ENCODE peak calls at places on chromosomes 16 and 17, in nine cellular contexts. One of them, this sample, is unnamed.

GRCh38 chr17:68125471-68125870 is 89.9 kb downstream of the KPNA2 start:
- DNase-seq in mammary epithelial cell: no peak
- DNase-seq in cardiac muscle cell: no peak
- DNase-seq in H9: no peak
- DNase-seq in GM12865: no peak
- DNase-seq in right atrium auricular region: no peak
- DNase-seq in right lobe of liver: no peak
- DNase-seq in PC-9: no peak
- DNase-seq in adrenal gland: no peak
- DNase-seq in this sample: no peak

GRCh38 chr16:29775742-29776408 is 2.2 kb upstream of the ZG16 start:
- DNase-seq in mammary epithelial cell: peak; percentile 70
- DNase-seq in cardiac muscle cell: peak; percentile 57
- DNase-seq in H9: no peak
- DNase-seq in GM12865: no peak
- DNase-seq in right atrium auricular region: no peak
- DNase-seq in right lobe of liver: no peak
- DNase-seq in PC-9: peak; percentile 71
- DNase-seq in adrenal gland: no peak
- DNase-seq in this sample: no peak

GRCh38 chr17:5526821-5527598 is 40.6 kb downstream of the MIS12 start:
- DNase-seq in mammary epithelial cell: peak; percentile 89
- DNase-seq in cardiac muscle cell: peak; percentile 90
- DNase-seq in H9: no peak
- DNase-seq in GM12865: peak; percentile 2
- DNase-seq in right atrium auricular region: peak; percentile 91
- DNase-seq in right lobe of liver: no peak
- DNase-seq in PC-9: peak; percentile 69
- DNase-seq in adrenal gland: peak; percentile 94
- DNase-seq in this sample: peak; percentile 61

GRCh38 chr17:45584092-45585036 is 93.8 kb upstream of the PLEKHM1 start:
- DNase-seq in mammary epithelial cell: peak; percentile 85
- DNase-seq in cardiac muscle cell: peak; percentile 57
- DNase-seq in H9: peak; percentile 81
- DNase-seq in GM12865: peak; percentile 94
- DNase-seq in right atrium auricular region: no peak
- DNase-seq in right lobe of liver: peak; percentile 84
- DNase-seq in PC-9: peak; percentile 60
- DNase-seq in adrenal gland: peak; percentile 49
- DNase-seq in this sample: peak; percentile 80

GRCh38 chr16:75648265-75649076 is 898 bp downstream of the TERF2IP start:
- DNase-seq in mammary epithelial cell: peak; percentile 64
- DNase-seq in cardiac muscle cell: peak; percentile 74
- DNase-seq in H9: peak; percentile 81
- DNase-seq in GM12865: peak; percentile 85
- DNase-seq in right atrium auricular region: peak; percentile 86
- DNase-seq in right lobe of liver: peak; percentile 83
- DNase-seq in PC-9: peak; percentile 56
- DNase-seq in adrenal gland: peak; percentile 78
- DNase-seq in this sample: peak; percentile 81

GRCh38 chr16:12260647-12261262 is 284.2 kb downstream of the SNX29 start:
- DNase-seq in mammary epithelial cell: no peak
- DNase-seq in cardiac muscle cell: peak; percentile 50
- DNase-seq in H9: peak; percentile 85
- DNase-seq in GM12865: no peak
- DNase-seq in right atrium auricular region: no peak
- DNase-seq in right lobe of liver: no peak
- DNase-seq in PC-9: no peak
- DNase-seq in adrenal gland: no peak
- DNase-seq in this sample: no peak

GRCh38 chr17:63523256-63523869 is at the start of gene KCNH6:
- DNase-seq in mammary epithelial cell: no peak
- DNase-seq in cardiac muscle cell: peak; percentile 3
- DNase-seq in H9: no peak
- DNase-seq in GM12865: no peak
- DNase-seq in right atrium auricular region: no peak
- DNase-seq in right lobe of liver: no peak
- DNase-seq in PC-9: no peak
- DNase-seq in adrenal gland: no peak
- DNase-seq in this sample: no peak

GRCh38 chr16:86569843-86570447 is 3.3 kb downstream of the FOXC2 start:
- DNase-seq in mammary epithelial cell: no peak
- DNase-seq in cardiac muscle cell: no peak
- DNase-seq in H9: no peak
- DNase-seq in GM12865: no peak
- DNase-seq in right atrium auricular region: no peak
- DNase-seq in right lobe of liver: no peak
- DNase-seq in PC-9: no peak
- DNase-seq in adrenal gland: no peak
- DNase-seq in this sample: no peak

GRCh38 chr17:17739388-17740066 is 58.3 kb downstream of the RAI1 start:
- DNase-seq in mammary epithelial cell: peak; percentile 42
- DNase-seq in cardiac muscle cell: peak; percentile 51
- DNase-seq in H9: no peak
- DNase-seq in GM12865: no peak
- DNase-seq in right atrium auricular region: no peak
- DNase-seq in right lobe of liver: no peak
- DNase-seq in PC-9: peak; percentile 37
- DNase-seq in adrenal gland: peak; percentile 61
- DNase-seq in this sample: no peak

GRCh38 chr16:16033208-16033717 is 83.8 kb downstream of the ABCC1 start:
- DNase-seq in mammary epithelial cell: no peak
- DNase-seq in cardiac muscle cell: no peak
- DNase-seq in H9: no peak
- DNase-seq in GM12865: peak; percentile 49
- DNase-seq in right atrium auricular region: no peak
- DNase-seq in right lobe of liver: no peak
- DNase-seq in PC-9: no peak
- DNase-seq in adrenal gland: no peak
- DNase-seq in this sample: peak; percentile 39

GRCh38 chr16:10609410-10609774 is 29.0 kb upstream of the EMP2 start:
- DNase-seq in mammary epithelial cell: no peak
- DNase-seq in cardiac muscle cell: peak; percentile 69
- DNase-seq in H9: no peak
- DNase-seq in GM12865: no peak
- DNase-seq in right atrium auricular region: no peak
- DNase-seq in right lobe of liver: no peak
- DNase-seq in PC-9: no peak
- DNase-seq in adrenal gland: no peak
- DNase-seq in this sample: no peak

GRCh38 chr17:57963149-57963511 is 7.9 kb upstream of the CUEDC1 start:
- DNase-seq in mammary epithelial cell: no peak
- DNase-seq in cardiac muscle cell: no peak
- DNase-seq in H9: no peak
- DNase-seq in GM12865: no peak
- DNase-seq in right atrium auricular region: no peak
- DNase-seq in right lobe of liver: no peak
- DNase-seq in PC-9: no peak
- DNase-seq in adrenal gland: no peak
- DNase-seq in this sample: no peak

GRCh38 chr17:45752246-45752645 is 31.9 kb upstream of the CRHR1 start:
- DNase-seq in mammary epithelial cell: no peak
- DNase-seq in cardiac muscle cell: no peak
- DNase-seq in H9: no peak
- DNase-seq in GM12865: no peak
- DNase-seq in right atrium auricular region: no peak
- DNase-seq in right lobe of liver: no peak
- DNase-seq in PC-9: no peak
- DNase-seq in adrenal gland: no peak
- DNase-seq in this sample: no peak

GRCh38 chr16:764848-765487 is 4.4 kb downstream of the MSLN start:
- DNase-seq in mammary epithelial cell: no peak
- DNase-seq in cardiac muscle cell: no peak
- DNase-seq in H9: no peak
- DNase-seq in GM12865: no peak
- DNase-seq in right atrium auricular region: no peak
- DNase-seq in right lobe of liver: peak; percentile 50
- DNase-seq in PC-9: no peak
- DNase-seq in adrenal gland: no peak
- DNase-seq in this sample: no peak

GRCh38 chr16:30934827-30935557 is 11.6 kb downstream of the FBXL19 start:
- DNase-seq in mammary epithelial cell: peak; percentile 26
- DNase-seq in cardiac muscle cell: peak; percentile 53
- DNase-seq in H9: peak; percentile 87
- DNase-seq in GM12865: peak; percentile 43
- DNase-seq in right atrium auricular region: no peak
- DNase-seq in right lobe of liver: no peak
- DNase-seq in PC-9: peak; percentile 57
- DNase-seq in adrenal gland: peak; percentile 81
- DNase-seq in this sample: peak; percentile 48

GRCh38 chr16:15915555-15916081 is 27.2 kb upstream of the CEP20 start:
- DNase-seq in mammary epithelial cell: no peak
- DNase-seq in cardiac muscle cell: no peak
- DNase-seq in H9: no peak
- DNase-seq in GM12865: no peak
- DNase-seq in right atrium auricular region: no peak
- DNase-seq in right lobe of liver: no peak
- DNase-seq in PC-9: no peak
- DNase-seq in adrenal gland: no peak
- DNase-seq in this sample: no peak

GRCh38 chr16:1297413-1297773 is 12.0 kb upstream of the UBE2I start:
- DNase-seq in mammary epithelial cell: no peak
- DNase-seq in cardiac muscle cell: no peak
- DNase-seq in H9: no peak
- DNase-seq in GM12865: no peak
- DNase-seq in right atrium auricular region: no peak
- DNase-seq in right lobe of liver: no peak
- DNase-seq in PC-9: no peak
- DNase-seq in adrenal gland: no peak
- DNase-seq in this sample: no peak

GRCh38 chr16:81310045-81310644 is 4.6 kb upstream of the GAN start:
- DNase-seq in mammary epithelial cell: no peak
- DNase-seq in cardiac muscle cell: no peak
- DNase-seq in H9: no peak
- DNase-seq in GM12865: no peak
- DNase-seq in right atrium auricular region: no peak
- DNase-seq in right lobe of liver: no peak
- DNase-seq in PC-9: no peak
- DNase-seq in adrenal gland: peak; percentile 20
- DNase-seq in this sample: no peak

GRCh38 chr16:49513040-49513439 is 139.4 kb downstream of the C16orf78 start:
- DNase-seq in mammary epithelial cell: no peak
- DNase-seq in cardiac muscle cell: no peak
- DNase-seq in H9: peak; percentile 64
- DNase-seq in GM12865: peak; percentile 56
- DNase-seq in right atrium auricular region: no peak
- DNase-seq in right lobe of liver: no peak
- DNase-seq in PC-9: no peak
- DNase-seq in adrenal gland: no peak
- DNase-seq in this sample: no peak
- TF ChIP-seq CTCF in mammary epithelial cell: no peak
- TF ChIP-seq CTCF in cardiac muscle cell: no peak
- TF ChIP-seq CTCF in H9: peak; percentile 58
- TF ChIP-seq CTCF in GM12865: peak; percentile 30
- TF ChIP-seq CTCF in right atrium auricular region: peak; percentile 31
- TF ChIP-seq CTCF in right lobe of liver: no peak
- TF ChIP-seq CTCF in PC-9: no peak
- TF ChIP-seq CTCF in adrenal gland: no peak
- TF ChIP-seq CTCF in this sample: peak; percentile 20

GRCh38 chr17:73013816-73014663 is 78.4 kb downstream of the SLC39A11 start:
- DNase-seq in mammary epithelial cell: no peak
- DNase-seq in cardiac muscle cell: no peak
- DNase-seq in H9: no peak
- DNase-seq in GM12865: no peak
- DNase-seq in right atrium auricular region: no peak
- DNase-seq in right lobe of liver: no peak
- DNase-seq in PC-9: peak; percentile 5
- DNase-seq in adrenal gland: no peak
- DNase-seq in this sample: no peak
- TF ChIP-seq CTCF in mammary epithelial cell: no peak
- TF ChIP-seq CTCF in cardiac muscle cell: no peak
- TF ChIP-seq CTCF in H9: no peak
- TF ChIP-seq CTCF in GM12865: no peak
- TF ChIP-seq CTCF in right atrium auricular region: no peak
- TF ChIP-seq CTCF in right lobe of liver: no peak
- TF ChIP-seq CTCF in PC-9: peak; percentile 13
- TF ChIP-seq CTCF in adrenal gland: no peak
- TF ChIP-seq CTCF in this sample: no peak

DNA sequence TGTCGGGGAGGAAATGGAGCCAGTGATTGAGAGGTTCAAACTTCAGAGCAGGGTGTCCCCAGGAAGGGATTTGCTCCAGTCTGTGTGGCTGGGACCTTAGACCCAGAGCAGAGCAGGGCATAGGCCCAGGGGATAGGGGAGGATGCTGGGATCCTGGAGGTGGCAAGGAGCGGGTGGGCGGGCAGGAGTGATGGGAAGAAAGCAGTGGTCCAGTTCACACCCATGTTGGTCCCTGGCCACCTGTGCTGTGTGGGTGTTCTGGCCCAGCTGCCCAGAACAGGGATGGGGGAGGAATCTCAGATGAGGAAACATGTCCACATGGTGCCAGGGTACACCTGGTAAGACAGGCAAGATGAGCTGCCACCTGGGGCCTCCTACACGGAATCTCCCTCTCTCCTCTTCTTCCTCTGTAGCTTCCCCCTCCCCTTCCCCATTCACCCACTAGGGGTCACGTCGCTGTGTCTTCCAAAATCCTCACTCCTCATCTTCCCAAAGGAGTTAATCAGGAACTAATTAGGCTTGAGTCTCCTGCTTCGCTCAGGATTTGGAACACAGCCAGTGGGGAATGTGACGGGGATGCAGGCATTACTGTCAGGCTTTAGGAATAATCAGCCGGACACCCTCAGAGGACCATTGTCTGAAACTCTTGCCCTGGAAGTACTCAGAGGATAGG is 2.3 kb downstream of the BEAN1 start:
- DNase-seq in mammary epithelial cell: no peak
- DNase-seq in cardiac muscle cell: no peak
- DNase-seq in H9: no peak
- DNase-seq in GM12865: no peak
- DNase-seq in right atrium auricular region: no peak
- DNase-seq in right lobe of liver: no peak
- DNase-seq in PC-9: no peak
- DNase-seq in adrenal gland: no peak
- DNase-seq in this sample: no peak
- TF ChIP-seq CTCF in mammary epithelial cell: no peak
- TF ChIP-seq CTCF in cardiac muscle cell: no peak
- TF ChIP-seq CTCF in H9: peak; percentile 41
- TF ChIP-seq CTCF in GM12865: no peak
- TF ChIP-seq CTCF in right atrium auricular region: no peak
- TF ChIP-seq CTCF in right lobe of liver: no peak
- TF ChIP-seq CTCF in PC-9: no peak
- TF ChIP-seq CTCF in adrenal gland: no peak
- TF ChIP-seq CTCF in this sample: no peak

GRCh38 chr16:23149267-23149992 is at the start of gene USP31:
- DNase-seq in mammary epithelial cell: peak; percentile 98
- DNase-seq in cardiac muscle cell: peak; percentile 98
- DNase-seq in H9: peak; percentile 97
- DNase-seq in GM12865: peak; percentile 96
- DNase-seq in right atrium auricular region: peak; percentile 95
- DNase-seq in right lobe of liver: peak; percentile 97
- DNase-seq in PC-9: peak; percentile 98
- DNase-seq in adrenal gland: peak; percentile 95
- DNase-seq in this sample: peak; percentile 92
- TF ChIP-seq CTCF in mammary epithelial cell: no peak
- TF ChIP-seq CTCF in cardiac muscle cell: no peak
- TF ChIP-seq CTCF in H9: no peak
- TF ChIP-seq CTCF in GM12865: no peak
- TF ChIP-seq CTCF in right atrium auricular region: no peak
- TF ChIP-seq CTCF in right lobe of liver: no peak
- TF ChIP-seq CTCF in PC-9: no peak
- TF ChIP-seq CTCF in adrenal gland: no peak
- TF ChIP-seq CTCF in this sample: no peak

GRCh38 chr16:58018803-58019202 is 6.8 kb upstream of the MMP15 start:
- DNase-seq in mammary epithelial cell: no peak
- DNase-seq in cardiac muscle cell: no peak
- DNase-seq in H9: peak; percentile 70
- DNase-seq in GM12865: no peak
- DNase-seq in right atrium auricular region: no peak
- DNase-seq in right lobe of liver: no peak
- DNase-seq in PC-9: no peak
- DNase-seq in adrenal gland: no peak
- DNase-seq in this sample: no peak
- TF ChIP-seq CTCF in mammary epithelial cell: no peak
- TF ChIP-seq CTCF in cardiac muscle cell: no peak
- TF ChIP-seq CTCF in H9: peak; percentile 61
- TF ChIP-seq CTCF in GM12865: no peak
- TF ChIP-seq CTCF in right atrium auricular region: peak; percentile 10
- TF ChIP-seq CTCF in right lobe of liver: no peak
- TF ChIP-seq CTCF in PC-9: no peak
- TF ChIP-seq CTCF in adrenal gland: no peak
- TF ChIP-seq CTCF in this sample: no peak

This sample was measured in GM10248.